ENCODE peak calls at places on chromosomes 11 and 22, in eight cellular contexts. M is breast epithelium; P is naive thymus-derived CD4-positive, alpha-beta T cell; U is tibial nerve; F is CD4-positive, alpha-beta memory T cell; Y is CD8-positive, alpha-beta memory T cell; T is lower lobe of right lung; V is cardiac muscle cell. O is an unnamed sample.

GRCh38 chr11:762421-763072 is 14.7 kb downstream of the GATD1 start:
- DNase-seq in M (peak), P (no peak), U (no peak), F (no peak), Y (no peak), T (peak), V (peak), O (peak)

GRCh38 chr11:487571-488021 is 19.4 kb downstream of the RNH1 start:
- DNase-seq in M (no peak), P (no peak), U (no peak), F (no peak), Y (no peak), T (no peak), V (no peak), O (no peak)

GRCh38 chr11:87251560-87251959 is 213.8 kb downstream of the TMEM135 start:
- DNase-seq in M (no peak), P (no peak), U (no peak), F (no peak), Y (no peak), T (no peak), V (no peak), O (no peak)

GRCh38 chr11:67299471-67300191 is 3.7 kb upstream of the SSH3 start:
- DNase-seq in M (no peak), P (no peak), U (no peak), F (no peak), Y (no peak), T (peak), V (no peak), O (no peak)

GRCh38 chr22:44337658-44338004 is 24.9 kb upstream of the SHISAL1 start:
- DNase-seq in M (no peak), P (no peak), U (no peak), F (no peak), Y (no peak), T (no peak), V (peak), O (no peak)

GRCh38 chr22:41535244-41535643 is 9.0 kb downstream of the POLR3H start:
- DNase-seq in M (no peak), P (no peak), U (no peak), F (no peak), Y (no peak), T (no peak), V (no peak), O (no peak)

GRCh38 chr22:38505595-38506117 is 455 bp downstream of the DDX17 start:
- DNase-seq in M (peak), P (peak), U (peak), F (no peak), Y (no peak), T (peak), V (peak), O (peak)

GRCh38 chr22:29117799-29118477 is 45.1 kb downstream of the KREMEN1 start:
- DNase-seq in M (no peak), P (no peak), U (no peak), F (no peak), Y (no peak), T (no peak), V (peak), O (peak)

GRCh38 chr11:134731562-134731961 is 319.5 kb upstream of the B3GAT1 start:
- DNase-seq in M (peak), P (no peak), U (no peak), F (no peak), Y (no peak), T (no peak), V (no peak), O (no peak)

GRCh38 chr11:74043450-74043849 is 34.6 kb upstream of the UCP3 start:
- DNase-seq in M (no peak), P (no peak), U (no peak), F (no peak), Y (no peak), T (no peak), V (no peak), O (no peak)

GRCh38 chr11:68021167-68021787 is 9.2 kb upstream of the NDUFS8 start:
- DNase-seq in M (no peak), P (no peak), U (no peak), F (no peak), Y (no peak), T (peak), V (no peak), O (no peak)

GRCh38 chr11:96054870-96055705 is 131.2 kb upstream of the MTMR2 start:
- DNase-seq in M (no peak), P (no peak), U (no peak), F (peak), Y (peak), T (no peak), V (peak), O (no peak)

GRCh38 chr22:50726643-50727340 is 11.2 kb upstream of the ACR start:
- DNase-seq in M (no peak), P (no peak), U (no peak), F (no peak), Y (no peak), T (peak), V (no peak), O (no peak)

GRCh38 chr11:127056338-127056971 is 55.9 kb upstream of the KIRREL3 start:
- DNase-seq in M (no peak), P (no peak), U (no peak), F (no peak), Y (no peak), T (no peak), V (no peak), O (no peak)

GRCh38 chr11:119148855-119149370 is at the start of gene ABCG4:
- DNase-seq in M (no peak), P (no peak), U (no peak), F (peak), Y (peak), T (peak), V (no peak), O (no peak)

GRCh38 chr11:16179668-16180067 is 176.7 kb downstream of the SOX6 start:
- DNase-seq in M (no peak), P (no peak), U (no peak), F (no peak), Y (no peak), T (no peak), V (no peak), O (no peak)

GRCh38 chr11:64256300-64256699 is 5.0 kb downstream of the PLCB3 start:
- DNase-seq in M (no peak), P (no peak), U (no peak), F (no peak), Y (no peak), T (no peak), V (no peak), O (no peak)

GRCh38 chr11:116931206-116931953 is 94.0 kb upstream of the APOA1 start:
- DNase-seq in M (peak), P (peak), U (no peak), F (peak), Y (peak), T (no peak), V (peak), O (no peak)

GRCh38 chr11:114448749-114449484 is 9.7 kb downstream of the REXO2 start:
- DNase-seq in M (no peak), P (no peak), U (no peak), F (no peak), Y (no peak), T (no peak), V (no peak), O (no peak)

GRCh38 chr11:32259641-32260081 is 168.8 kb downstream of the RCN1 start:
- DNase-seq in M (no peak), P (no peak), U (peak), F (no peak), Y (no peak), T (peak), V (peak), O (peak)

GRCh38 chr11:82927264-82927880 is 25.8 kb downstream of the DDIAS start:
- DNase-seq in M (no peak), P (peak), U (peak), F (peak), Y (peak), T (no peak), V (peak), O (peak)

GRCh38 chr22:26169312-26170111 is at the start of gene SEZ6L:
- DNase-seq in M (no peak), P (no peak), U (no peak), F (no peak), Y (no peak), T (peak), V (no peak), O (peak)
- H3K4me3 ChIP-seq in M (peak), P (no peak), U (peak), F (no peak), Y (no peak), T (peak), V (peak), O (peak)

GRCh38 chr11:122229078-122229477 is 113.1 kb upstream of the BLID start:
- DNase-seq in M (no peak), P (no peak), U (no peak), F (no peak), Y (no peak), T (no peak), V (no peak), O (no peak)
- H3K27ac ChIP-seq in M (no peak), P (no peak), U (peak), F (no peak), Y (no peak), T (no peak), V (no peak), O (no peak)

GRCh38 chr11:104917259-104918112 is 19.2 kb upstream of the CASP12 start:
- DNase-seq in M (no peak), P (no peak), U (no peak), F (no peak), Y (peak), T (no peak), V (no peak), O (no peak)
- H3K4me3 ChIP-seq in M (peak), P (peak), U (peak), F (peak), Y (peak), T (peak), V (no peak), O (no peak)

DNA sequence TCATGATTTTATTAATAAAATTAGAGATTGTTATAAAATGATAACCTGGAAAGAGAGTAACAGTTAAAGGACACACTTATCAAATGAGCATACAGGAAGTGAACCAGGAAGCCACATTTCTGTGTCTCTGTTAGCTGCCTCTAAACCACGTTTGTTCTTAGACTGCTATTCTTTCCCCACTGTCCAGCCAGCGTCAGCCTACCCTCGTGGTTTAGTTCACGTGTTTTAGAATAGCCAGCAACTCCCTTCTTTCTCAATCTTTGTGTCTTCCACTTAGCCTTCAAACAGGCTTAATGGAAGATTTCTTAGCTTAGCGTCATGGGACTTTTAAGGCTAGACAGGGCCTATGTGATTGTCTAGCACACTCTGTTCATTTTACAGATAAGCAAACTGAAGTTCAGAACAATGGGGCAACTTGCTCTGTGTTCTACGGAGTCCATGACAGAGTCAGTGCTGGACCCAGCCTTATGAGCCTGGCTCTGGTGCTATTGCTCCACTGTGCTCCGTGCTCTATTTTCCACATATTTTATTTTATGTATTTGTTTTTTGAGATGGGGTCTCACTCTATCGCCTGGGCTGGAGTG is 27.2 kb downstream of the GRAMD1B start:
- DNase-seq in M (no peak), P (no peak), U (peak), F (no peak), Y (peak), T (peak), V (peak), O (peak)
- H3K27ac ChIP-seq in M (no peak), P (peak), U (peak), F (peak), Y (peak), T (peak), V (no peak), O (peak)

GRCh38 chr11:19237381-19237780 is 3.4 kb downstream of the E2F8 start:
- DNase-seq in M (no peak), P (no peak), U (no peak), F (no peak), Y (no peak), T (no peak), V (no peak), O (no peak)
- H3K4me3 ChIP-seq in M (no peak), P (no peak), U (no peak), F (no peak), Y (no peak), T (no peak), V (no peak), O (no peak)

GRCh38 chr11:35174666-35175065 is 35.7 kb downstream of the CD44 start:
- DNase-seq in M (no peak), P (no peak), U (no peak), F (no peak), Y (no peak), T (no peak), V (peak), O (no peak)
- H3K27ac ChIP-seq in M (peak), P (peak), U (peak), F (peak), Y (peak), T (peak), V (no peak), O (peak)

O was measured in HL-60.